ENCODE peak calls at places on chromosomes 7 and 10, in ten cellular contexts. One of them, this sample, is unnamed.

GRCh38 chr10:45425628-45426563 is 51.9 kb downstream of the ALOX5 start:
- DNase-seq in choroid plexus epithelial cell: peak; percentile 22
- DNase-seq in SJCRH30: no peak
- DNase-seq in EH: peak; percentile 3
- DNase-seq in right lobe of liver: no peak
- DNase-seq in activated T-helper 2 cell treated with anti-CD3 and anti-CD28 coated beads, Interferon-gamma antibody, Interleukin-2, Interleukin-4, amounts not matched to agents 10 μg/mL and 5 μg/mL and 100 μg/mL, durations not matched to agents 14 hours and 24 hours and 36 hours: no peak
- DNase-seq in HepG2: no peak
- DNase-seq in LoVo: peak; percentile 68
- DNase-seq in anterior cingulate cortex: no peak
- DNase-seq in GM10248: no peak
- DNase-seq in this sample: no peak

GRCh38 chr7:157088136-157088535 is 50.6 kb upstream of the UBE3C start:
- DNase-seq in EH: no peak
- DNase-seq in GM10248: no peak
- DNase-seq in HepG2: no peak
- DNase-seq in activated T-helper 2 cell treated with anti-CD3 and anti-CD28 coated beads, Interferon-gamma antibody, Interleukin-2, Interleukin-4, amounts not matched to agents 10 μg/mL and 5 μg/mL and 100 μg/mL, durations not matched to agents 14 hours and 24 hours and 36 hours: no peak
- DNase-seq in SJCRH30: no peak
- DNase-seq in anterior cingulate cortex: no peak
- DNase-seq in choroid plexus epithelial cell: no peak
- DNase-seq in LoVo: no peak
- DNase-seq in right lobe of liver: no peak
- DNase-seq in this sample: no peak

GRCh38 chr10:58467931-58468635 is 44.6 kb upstream of the BICC1 start:
- DNase-seq in HepG2: peak; percentile 37
- DNase-seq in choroid plexus epithelial cell: no peak
- DNase-seq in SJCRH30: no peak
- DNase-seq in LoVo: no peak
- DNase-seq in anterior cingulate cortex: no peak
- DNase-seq in activated T-helper 2 cell treated with anti-CD3 and anti-CD28 coated beads, Interferon-gamma antibody, Interleukin-2, Interleukin-4, amounts not matched to agents 10 μg/mL and 5 μg/mL and 100 μg/mL, durations not matched to agents 14 hours and 24 hours and 36 hours: no peak
- DNase-seq in GM10248: no peak
- DNase-seq in EH: no peak
- DNase-seq in right lobe of liver: no peak
- DNase-seq in this sample: no peak

GRCh38 chr10:28628184-28628893 is 49.0 kb upstream of the BAMBI start:
- DNase-seq in right lobe of liver: peak; percentile 83
- DNase-seq in choroid plexus epithelial cell: peak; percentile 90
- DNase-seq in HepG2: peak; percentile 62
- DNase-seq in EH: peak; percentile 79
- DNase-seq in LoVo: peak; percentile 66
- DNase-seq in SJCRH30: peak; percentile 87
- DNase-seq in GM10248: peak; percentile 71
- DNase-seq in activated T-helper 2 cell treated with anti-CD3 and anti-CD28 coated beads, Interferon-gamma antibody, Interleukin-2, Interleukin-4, amounts not matched to agents 10 μg/mL and 5 μg/mL and 100 μg/mL, durations not matched to agents 14 hours and 24 hours and 36 hours: peak; percentile 40
- DNase-seq in anterior cingulate cortex: no peak
- DNase-seq in this sample: peak; percentile 40

GRCh38 chr10:101123085-101123814 is 7.8 kb upstream of the TLX1 start:
- DNase-seq in activated T-helper 2 cell treated with anti-CD3 and anti-CD28 coated beads, Interferon-gamma antibody, Interleukin-2, Interleukin-4, amounts not matched to agents 10 μg/mL and 5 μg/mL and 100 μg/mL, durations not matched to agents 14 hours and 24 hours and 36 hours: no peak
- DNase-seq in LoVo: no peak
- DNase-seq in choroid plexus epithelial cell: no peak
- DNase-seq in SJCRH30: peak; percentile 50
- DNase-seq in right lobe of liver: no peak
- DNase-seq in GM10248: no peak
- DNase-seq in HepG2: no peak
- DNase-seq in EH: no peak
- DNase-seq in anterior cingulate cortex: no peak
- DNase-seq in this sample: no peak

GRCh38 chr7:91183408-91183807 is 80.8 kb upstream of the FZD1 start:
- DNase-seq in SJCRH30: no peak
- DNase-seq in right lobe of liver: no peak
- DNase-seq in activated T-helper 2 cell treated with anti-CD3 and anti-CD28 coated beads, Interferon-gamma antibody, Interleukin-2, Interleukin-4, amounts not matched to agents 10 μg/mL and 5 μg/mL and 100 μg/mL, durations not matched to agents 14 hours and 24 hours and 36 hours: no peak
- DNase-seq in LoVo: no peak
- DNase-seq in anterior cingulate cortex: no peak
- DNase-seq in EH: no peak
- DNase-seq in GM10248: no peak
- DNase-seq in choroid plexus epithelial cell: no peak
- DNase-seq in HepG2: no peak
- DNase-seq in this sample: no peak

GRCh38 chr10:102045292-102045691 is 10.7 kb downstream of the ARMH3 start:
- DNase-seq in EH: no peak
- DNase-seq in choroid plexus epithelial cell: no peak
- DNase-seq in GM10248: no peak
- DNase-seq in LoVo: no peak
- DNase-seq in SJCRH30: no peak
- DNase-seq in HepG2: no peak
- DNase-seq in activated T-helper 2 cell treated with anti-CD3 and anti-CD28 coated beads, Interferon-gamma antibody, Interleukin-2, Interleukin-4, amounts not matched to agents 10 μg/mL and 5 μg/mL and 100 μg/mL, durations not matched to agents 14 hours and 24 hours and 36 hours: no peak
- DNase-seq in anterior cingulate cortex: no peak
- DNase-seq in right lobe of liver: no peak
- DNase-seq in this sample: no peak

GRCh38 chr10:58457761-58458616 is 54.7 kb upstream of the BICC1 start:
- DNase-seq in choroid plexus epithelial cell: peak; percentile 86
- DNase-seq in GM10248: no peak
- DNase-seq in HepG2: peak; percentile 92
- DNase-seq in activated T-helper 2 cell treated with anti-CD3 and anti-CD28 coated beads, Interferon-gamma antibody, Interleukin-2, Interleukin-4, amounts not matched to agents 10 μg/mL and 5 μg/mL and 100 μg/mL, durations not matched to agents 14 hours and 24 hours and 36 hours: no peak
- DNase-seq in anterior cingulate cortex: no peak
- DNase-seq in LoVo: no peak
- DNase-seq in EH: peak; percentile 93
- DNase-seq in right lobe of liver: no peak
- DNase-seq in SJCRH30: no peak
- DNase-seq in this sample: no peak

GRCh38 chr10:44925224-44925623 is 14.1 kb downstream of the TMEM72 start:
- DNase-seq in right lobe of liver: no peak
- DNase-seq in GM10248: no peak
- DNase-seq in anterior cingulate cortex: no peak
- DNase-seq in activated T-helper 2 cell treated with anti-CD3 and anti-CD28 coated beads, Interferon-gamma antibody, Interleukin-2, Interleukin-4, amounts not matched to agents 10 μg/mL and 5 μg/mL and 100 μg/mL, durations not matched to agents 14 hours and 24 hours and 36 hours: no peak
- DNase-seq in EH: peak; percentile 27
- DNase-seq in SJCRH30: peak; percentile 73
- DNase-seq in LoVo: no peak
- DNase-seq in choroid plexus epithelial cell: peak; percentile 45
- DNase-seq in HepG2: peak; percentile 60
- DNase-seq in this sample: no peak

GRCh38 chr10:15106352-15107013 is 9.3 kb downstream of the RPP38 start:
- DNase-seq in EH: peak; percentile 80
- DNase-seq in HepG2: peak; percentile 66
- DNase-seq in activated T-helper 2 cell treated with anti-CD3 and anti-CD28 coated beads, Interferon-gamma antibody, Interleukin-2, Interleukin-4, amounts not matched to agents 10 μg/mL and 5 μg/mL and 100 μg/mL, durations not matched to agents 14 hours and 24 hours and 36 hours: peak; percentile 48
- DNase-seq in choroid plexus epithelial cell: peak; percentile 88
- DNase-seq in GM10248: peak; percentile 66
- DNase-seq in right lobe of liver: no peak
- DNase-seq in anterior cingulate cortex: no peak
- DNase-seq in SJCRH30: peak; percentile 86
- DNase-seq in LoVo: peak; percentile 50
- DNase-seq in this sample: peak; percentile 47

GRCh38 chr7:158353606-158354570 is 233.7 kb downstream of the PTPRN2 start:
- DNase-seq in LoVo: peak; percentile 47
- DNase-seq in right lobe of liver: no peak
- DNase-seq in HepG2: peak; percentile 22
- DNase-seq in activated T-helper 2 cell treated with anti-CD3 and anti-CD28 coated beads, Interferon-gamma antibody, Interleukin-2, Interleukin-4, amounts not matched to agents 10 μg/mL and 5 μg/mL and 100 μg/mL, durations not matched to agents 14 hours and 24 hours and 36 hours: no peak
- DNase-seq in EH: no peak
- DNase-seq in GM10248: no peak
- DNase-seq in anterior cingulate cortex: no peak
- DNase-seq in choroid plexus epithelial cell: peak; percentile 51
- DNase-seq in SJCRH30: peak; percentile 72
- DNase-seq in this sample: no peak